ENCODE peak calls at places on chromosomes 2 and 18, in eight cellular contexts. One of them, this sample, is unnamed.

GRCh38 chr2:3130444-3130843 is 247.2 kb downstream of the EIPR1 start:
- DNase-seq in HAP-1: no peak
- DNase-seq in HepG2: no peak
- DNase-seq in bronchial epithelial cell: no peak
- DNase-seq in astrocyte: no peak
- DNase-seq in breast epithelium: no peak
- DNase-seq in GM06990: no peak
- DNase-seq in upper lobe of right lung: peak; percentile 20
- DNase-seq in this sample: no peak

GRCh38 chr18:63025251-63025710 is 294.3 kb downstream of the BCL2 start:
- DNase-seq in HAP-1: peak; percentile 75
- DNase-seq in HepG2: no peak
- DNase-seq in bronchial epithelial cell: peak; percentile 14
- DNase-seq in astrocyte: no peak
- DNase-seq in breast epithelium: peak; percentile 61
- DNase-seq in GM06990: no peak
- DNase-seq in upper lobe of right lung: no peak
- DNase-seq in this sample: no peak

GRCh38 chr2:160730296-160730995 is 236.8 kb upstream of the RBMS1 start:
- DNase-seq in HAP-1: peak; percentile 21
- DNase-seq in HepG2: no peak
- DNase-seq in bronchial epithelial cell: no peak
- DNase-seq in astrocyte: no peak
- DNase-seq in breast epithelium: no peak
- DNase-seq in GM06990: no peak
- DNase-seq in upper lobe of right lung: no peak
- DNase-seq in this sample: no peak

GRCh38 chr2:71831208-71831577 is 316.5 kb downstream of the CYP26B1 start:
- DNase-seq in HAP-1: no peak
- DNase-seq in HepG2: no peak
- DNase-seq in bronchial epithelial cell: peak; percentile 13
- DNase-seq in astrocyte: peak; percentile 94
- DNase-seq in breast epithelium: no peak
- DNase-seq in GM06990: no peak
- DNase-seq in upper lobe of right lung: no peak
- DNase-seq in this sample: no peak

GRCh38 chr18:11175266-11175947 is 26.0 kb upstream of the PIEZO2 start:
- DNase-seq in HAP-1: no peak
- DNase-seq in HepG2: no peak
- DNase-seq in bronchial epithelial cell: no peak
- DNase-seq in astrocyte: peak; percentile 74
- DNase-seq in breast epithelium: no peak
- DNase-seq in GM06990: no peak
- DNase-seq in upper lobe of right lung: no peak
- DNase-seq in this sample: no peak

GRCh38 chr2:72893594-72894319 is 6.5 kb downstream of the SPR start:
- DNase-seq in HAP-1: peak; percentile 77
- DNase-seq in HepG2: peak; percentile 68
- DNase-seq in bronchial epithelial cell: peak; percentile 58
- DNase-seq in astrocyte: peak; percentile 33
- DNase-seq in breast epithelium: no peak
- DNase-seq in GM06990: peak; percentile 71
- DNase-seq in upper lobe of right lung: no peak
- DNase-seq in this sample: peak; percentile 32

GRCh38 chr2:219624565-219624964 is 2.9 kb upstream of the SLC4A3 start:
- DNase-seq in HAP-1: no peak
- DNase-seq in HepG2: no peak
- DNase-seq in bronchial epithelial cell: no peak
- DNase-seq in astrocyte: no peak
- DNase-seq in breast epithelium: no peak
- DNase-seq in GM06990: no peak
- DNase-seq in upper lobe of right lung: no peak
- DNase-seq in this sample: no peak

GRCh38 chr2:109613922-109614714 is at the start of the genes SEPTIN10 and SOWAHC:
- DNase-seq in HAP-1: peak; percentile 98
- DNase-seq in HepG2: peak; percentile 98
- DNase-seq in bronchial epithelial cell: peak; percentile 96
- DNase-seq in astrocyte: peak; percentile 98
- DNase-seq in breast epithelium: peak; percentile 93
- DNase-seq in GM06990: peak; percentile 89
- DNase-seq in upper lobe of right lung: peak; percentile 99
- DNase-seq in this sample: peak; percentile 83

GRCh38 chr18:67517224-67517765 is 775 bp upstream of the DSEL start:
- DNase-seq in HAP-1: no peak
- DNase-seq in HepG2: no peak
- DNase-seq in bronchial epithelial cell: no peak
- DNase-seq in astrocyte: no peak
- DNase-seq in breast epithelium: no peak
- DNase-seq in GM06990: no peak
- DNase-seq in upper lobe of right lung: no peak
- DNase-seq in this sample: peak; percentile 37

GRCh38 chr18:57497372-57498294 is 62.5 kb downstream of the ONECUT2 start:
- DNase-seq in HAP-1: no peak
- DNase-seq in HepG2: no peak
- DNase-seq in bronchial epithelial cell: peak; percentile 30
- DNase-seq in astrocyte: no peak
- DNase-seq in breast epithelium: no peak
- DNase-seq in GM06990: no peak
- DNase-seq in upper lobe of right lung: no peak
- DNase-seq in this sample: no peak

GRCh38 chr2:206920936-206921335 is 18.4 kb upstream of the CPO start:
- DNase-seq in HAP-1: no peak
- DNase-seq in HepG2: no peak
- DNase-seq in bronchial epithelial cell: peak; percentile 74
- DNase-seq in astrocyte: no peak
- DNase-seq in breast epithelium: no peak
- DNase-seq in GM06990: no peak
- DNase-seq in upper lobe of right lung: no peak
- DNase-seq in this sample: no peak

DNA sequence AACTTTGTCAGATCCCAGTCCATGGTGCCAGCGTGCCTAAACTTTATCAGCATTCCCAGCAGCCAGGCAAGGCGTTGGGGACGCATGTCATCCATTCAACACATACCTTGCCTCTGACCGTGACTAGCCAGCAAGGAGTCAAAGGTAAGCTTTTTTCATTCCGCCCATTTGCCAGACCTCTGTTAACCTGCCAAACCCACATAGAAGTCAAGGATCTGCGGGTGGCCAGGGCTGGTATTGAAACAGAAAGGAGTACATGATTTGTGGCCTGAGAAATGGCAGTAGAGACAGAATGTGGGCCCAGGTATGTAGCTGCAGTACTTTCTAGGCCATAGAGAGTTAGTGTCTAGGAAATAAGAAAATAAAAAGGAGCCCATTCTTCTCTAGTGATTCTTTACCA is 240.2 kb downstream of the LTBP1 start:
- DNase-seq in HAP-1: no peak
- DNase-seq in HepG2: no peak
- DNase-seq in bronchial epithelial cell: no peak
- DNase-seq in astrocyte: no peak
- DNase-seq in breast epithelium: no peak
- DNase-seq in GM06990: no peak
- DNase-seq in upper lobe of right lung: no peak
- DNase-seq in this sample: no peak
- H3K36me3 ChIP-seq in HAP-1: no peaks in the 10 kb centered on the region
- H3K36me3 ChIP-seq in HepG2: no peaks in the 10 kb centered on the region
- H3K36me3 ChIP-seq in bronchial epithelial cell: no peaks in the 10 kb centered on the region
- H3K36me3 ChIP-seq in astrocyte: peaks cover 32% of the 10 kb centered on the region
- H3K36me3 ChIP-seq in breast epithelium: no peaks in the 10 kb centered on the region
- H3K36me3 ChIP-seq in GM06990: no peaks in the 10 kb centered on the region
- H3K36me3 ChIP-seq in upper lobe of right lung: no peaks in the 10 kb centered on the region
- H3K36me3 ChIP-seq in this sample: no peaks in the 10 kb centered on the region

GRCh38 chr2:238255636-238256035 is 15.8 kb upstream of the HES6 start:
- DNase-seq in HAP-1: no peak
- DNase-seq in HepG2: no peak
- DNase-seq in bronchial epithelial cell: no peak
- DNase-seq in astrocyte: no peak
- DNase-seq in breast epithelium: no peak
- DNase-seq in GM06990: no peak
- DNase-seq in upper lobe of right lung: no peak
- DNase-seq in this sample: no peak
- H3K36me3 ChIP-seq in HAP-1: peaks cover 38% of the 10 kb centered on the region
- H3K36me3 ChIP-seq in HepG2: peaks cover 79% of the 10 kb centered on the region
- H3K36me3 ChIP-seq in bronchial epithelial cell: peaks cover 54% of the 10 kb centered on the region
- H3K36me3 ChIP-seq in astrocyte: peaks cover 4% of the 10 kb centered on the region
- H3K36me3 ChIP-seq in breast epithelium: peaks cover 8% of the 10 kb centered on the region
- H3K36me3 ChIP-seq in GM06990: peaks cover 37% of the 10 kb centered on the region
- H3K36me3 ChIP-seq in upper lobe of right lung: peaks cover 87% of the 10 kb centered on the region
- H3K36me3 ChIP-seq in this sample: peaks cover 7% of the 10 kb centered on the region

DNA sequence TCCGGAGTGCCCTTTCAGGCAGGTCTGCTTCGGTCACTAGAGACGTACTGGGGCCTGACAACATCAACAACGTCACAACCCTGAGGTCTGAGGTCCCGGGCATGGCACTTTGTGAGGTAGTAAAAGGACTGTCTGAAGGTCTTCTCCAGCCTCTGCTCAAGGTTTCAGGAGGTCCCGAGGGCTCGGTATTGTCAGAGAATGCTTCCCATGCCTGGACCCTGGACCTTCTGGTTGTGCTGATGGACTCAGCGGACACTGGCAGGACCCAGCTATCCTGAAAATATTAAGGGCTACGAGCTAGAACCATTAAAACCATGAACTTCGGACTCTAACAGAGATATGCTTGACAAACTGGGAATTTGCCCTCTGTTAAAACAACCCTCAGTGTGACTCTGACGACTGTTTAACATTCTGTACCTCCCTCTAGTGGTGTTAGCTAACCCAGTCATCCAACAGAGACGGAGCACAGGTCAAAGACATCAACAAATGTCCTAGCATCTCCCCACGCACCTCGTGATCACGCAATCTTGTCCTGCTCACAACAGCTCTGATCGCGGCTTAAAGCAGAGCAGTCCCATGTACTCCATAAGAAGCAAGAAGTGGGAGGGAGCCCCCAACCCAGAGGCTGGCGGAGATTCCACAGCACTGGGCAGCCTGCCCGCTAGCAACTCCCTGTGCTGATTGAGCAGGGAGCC is 96.5 kb downstream of the CCDC93 start:
- DNase-seq in HAP-1: no peak
- DNase-seq in HepG2: peak; percentile 82
- DNase-seq in bronchial epithelial cell: peak; percentile 9
- DNase-seq in astrocyte: no peak
- DNase-seq in breast epithelium: no peak
- DNase-seq in GM06990: no peak
- DNase-seq in upper lobe of right lung: no peak
- DNase-seq in this sample: no peak
- H3K36me3 ChIP-seq in HAP-1: peaks cover 19% of the 10 kb centered on the region
- H3K36me3 ChIP-seq in HepG2: peaks cover 60% of the 10 kb centered on the region
- H3K36me3 ChIP-seq in bronchial epithelial cell: peaks cover 15% of the 10 kb centered on the region
- H3K36me3 ChIP-seq in astrocyte: peaks cover 29% of the 10 kb centered on the region
- H3K36me3 ChIP-seq in breast epithelium: peaks cover 10% of the 10 kb centered on the region
- H3K36me3 ChIP-seq in GM06990: peaks cover 8% of the 10 kb centered on the region
- H3K36me3 ChIP-seq in upper lobe of right lung: peaks cover 59% of the 10 kb centered on the region
- H3K36me3 ChIP-seq in this sample: peaks cover 21% of the 10 kb centered on the region

DNA sequence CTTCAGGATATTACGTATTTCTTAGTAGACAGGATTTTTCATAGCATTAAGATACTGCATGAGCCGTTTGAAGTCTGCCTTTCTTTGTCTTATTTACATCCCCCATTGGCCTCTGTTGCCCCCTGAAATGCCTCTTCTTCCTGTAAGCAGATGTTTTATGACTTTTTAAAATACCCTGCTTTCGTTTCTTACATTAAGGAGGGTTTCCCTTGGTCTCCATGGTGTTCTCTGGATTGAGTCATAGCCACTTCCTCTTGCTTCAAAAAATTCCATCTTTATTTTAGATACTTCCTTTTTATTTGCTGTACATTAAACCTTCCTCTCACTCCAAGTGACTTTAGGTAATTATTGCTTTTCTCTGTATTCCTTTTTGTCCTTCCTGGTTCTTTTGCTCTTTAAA is 72.5 kb downstream of the ZNF532 start:
- DNase-seq in HAP-1: no peak
- DNase-seq in HepG2: no peak
- DNase-seq in bronchial epithelial cell: peak; percentile 38
- DNase-seq in astrocyte: peak; percentile 59
- DNase-seq in breast epithelium: no peak
- DNase-seq in GM06990: no peak
- DNase-seq in upper lobe of right lung: no peak
- DNase-seq in this sample: peak; percentile 75
- H3K36me3 ChIP-seq in HAP-1: no peaks in the 10 kb centered on the region
- H3K36me3 ChIP-seq in HepG2: no peaks in the 10 kb centered on the region
- H3K36me3 ChIP-seq in bronchial epithelial cell: peaks cover 6% of the 10 kb centered on the region
- H3K36me3 ChIP-seq in astrocyte: peaks cover 7% of the 10 kb centered on the region
- H3K36me3 ChIP-seq in breast epithelium: no peaks in the 10 kb centered on the region
- H3K36me3 ChIP-seq in GM06990: no peaks in the 10 kb centered on the region
- H3K36me3 ChIP-seq in upper lobe of right lung: peaks cover 19% of the 10 kb centered on the region
- H3K36me3 ChIP-seq in this sample: peaks cover 45% of the 10 kb centered on the region

GRCh38 chr2:105287692-105288091 is 41.8 kb downstream of the TGFBRAP1 start:
- DNase-seq in HAP-1: peak; percentile 59
- DNase-seq in HepG2: peak; percentile 21
- DNase-seq in bronchial epithelial cell: peak; percentile 50
- DNase-seq in astrocyte: peak; percentile 10
- DNase-seq in breast epithelium: no peak
- DNase-seq in GM06990: no peak
- DNase-seq in upper lobe of right lung: no peak
- DNase-seq in this sample: no peak
- H3K36me3 ChIP-seq in HAP-1: peaks cover 34% of the 10 kb centered on the region
- H3K36me3 ChIP-seq in HepG2: peaks cover 90% of the 10 kb centered on the region
- H3K36me3 ChIP-seq in bronchial epithelial cell: peaks cover 5% of the 10 kb centered on the region
- H3K36me3 ChIP-seq in astrocyte: peaks cover 3% of the 10 kb centered on the region
- H3K36me3 ChIP-seq in breast epithelium: no peaks in the 10 kb centered on the region
- H3K36me3 ChIP-seq in GM06990: peaks cover 16% of the 10 kb centered on the region
- H3K36me3 ChIP-seq in upper lobe of right lung: peaks cover 70% of the 10 kb centered on the region
- H3K36me3 ChIP-seq in this sample: peaks cover 20% of the 10 kb centered on the region

DNA sequence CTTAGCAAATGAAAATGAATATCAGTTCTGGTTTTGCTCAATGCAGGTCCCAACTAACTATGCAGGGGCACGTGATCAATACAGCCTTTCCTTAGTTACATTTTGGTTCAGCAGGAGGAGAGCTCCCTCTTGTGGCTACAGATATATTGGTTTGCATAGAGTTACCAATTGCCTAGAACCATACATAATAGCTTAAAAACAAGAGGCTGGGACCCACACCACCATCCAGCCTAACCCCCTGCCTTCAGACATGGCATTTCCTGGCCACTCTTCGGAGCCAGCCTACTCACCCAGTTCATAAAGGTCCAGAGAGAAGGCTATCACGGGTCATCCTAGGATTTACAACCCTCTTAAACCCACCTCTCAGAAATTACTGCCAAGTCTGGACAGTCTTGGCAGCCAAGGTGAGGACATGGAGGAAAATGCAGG is 10.5 kb downstream of the CCDC93 start:
- DNase-seq in HAP-1: peak; percentile 70
- DNase-seq in HepG2: peak; percentile 82
- DNase-seq in bronchial epithelial cell: peak; percentile 77
- DNase-seq in astrocyte: peak; percentile 60
- DNase-seq in breast epithelium: no peak
- DNase-seq in GM06990: peak; percentile 56
- DNase-seq in upper lobe of right lung: no peak
- DNase-seq in this sample: peak; percentile 72
- H3K36me3 ChIP-seq in HAP-1: peaks cover 71% of the 10 kb centered on the region
- H3K36me3 ChIP-seq in HepG2: peaks cover 95% of the 10 kb centered on the region
- H3K36me3 ChIP-seq in bronchial epithelial cell: peaks cover 15% of the 10 kb centered on the region
- H3K36me3 ChIP-seq in astrocyte: peaks cover 52% of the 10 kb centered on the region
- H3K36me3 ChIP-seq in breast epithelium: peaks cover 19% of the 10 kb centered on the region
- H3K36me3 ChIP-seq in GM06990: peaks cover 13% of the 10 kb centered on the region
- H3K36me3 ChIP-seq in upper lobe of right lung: peaks cover 95% of the 10 kb centered on the region
- H3K36me3 ChIP-seq in this sample: peaks cover 47% of the 10 kb centered on the region

DNA sequence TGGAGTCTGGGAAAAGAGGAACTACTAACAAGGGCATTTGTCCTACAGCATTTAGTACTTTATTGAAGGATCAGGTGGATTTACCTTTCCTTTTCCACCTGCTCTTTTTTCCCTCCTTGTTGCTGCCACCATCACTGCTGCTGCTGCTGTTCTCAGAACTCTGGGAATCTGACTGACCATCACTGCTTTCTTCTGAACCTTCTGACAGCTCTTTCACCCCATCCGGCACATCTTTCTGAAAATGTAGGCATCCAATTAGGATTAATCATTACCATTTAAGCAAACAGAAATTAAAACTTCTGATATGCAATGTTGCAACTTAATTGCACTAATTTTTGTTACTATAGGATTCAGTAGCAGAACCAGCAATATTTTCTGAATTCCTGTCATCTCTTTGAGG is 79.0 kb downstream of the ASXL2 start:
- DNase-seq in HAP-1: no peak
- DNase-seq in HepG2: no peak
- DNase-seq in bronchial epithelial cell: no peak
- DNase-seq in astrocyte: no peak
- DNase-seq in breast epithelium: no peak
- DNase-seq in GM06990: no peak
- DNase-seq in upper lobe of right lung: no peak
- DNase-seq in this sample: no peak
- H3K36me3 ChIP-seq in HAP-1: peaks cover 36% of the 10 kb centered on the region
- H3K36me3 ChIP-seq in HepG2: peaks cover 66% of the 10 kb centered on the region
- H3K36me3 ChIP-seq in bronchial epithelial cell: peaks cover 4% of the 10 kb centered on the region
- H3K36me3 ChIP-seq in astrocyte: peaks cover 15% of the 10 kb centered on the region
- H3K36me3 ChIP-seq in breast epithelium: no peaks in the 10 kb centered on the region
- H3K36me3 ChIP-seq in GM06990: peaks cover under 1% of the 10 kb centered on the region
- H3K36me3 ChIP-seq in upper lobe of right lung: peaks cover 53% of the 10 kb centered on the region
- H3K36me3 ChIP-seq in this sample: peaks cover 39% of the 10 kb centered on the region

This sample was measured in SK-N-MC.